ENCODE peak calls at places on chromosomes 4 and X, in ten cellular contexts. One of them, this sample, is unnamed. For H3K9me3 and H3K27me3, the result is how much of the 10 kb centered on the place peaks cover.

GRCh38 chrX:154016366-154017076 is 3.2 kb downstream of the IRAK1 start:
- DNase-seq in heart left ventricle: no peak
- DNase-seq in osteoblast: peak
- DNase-seq in CD8-positive, alpha-beta memory T cell: no peak
- DNase-seq in PC-9: no peak
- DNase-seq in prostate gland: no peak
- DNase-seq in PC-3: no peak
- DNase-seq in body of pancreas: no peak
- DNase-seq in right cardiac atrium: no peak
- DNase-seq in A673: no peak
- DNase-seq in this sample: no peak

GRCh38 chrX:40058719-40059118 is 39.0 kb downstream of the BCOR start:
- DNase-seq in heart left ventricle: no peak
- DNase-seq in osteoblast: no peak
- DNase-seq in CD8-positive, alpha-beta memory T cell: no peak
- DNase-seq in PC-9: no peak
- DNase-seq in prostate gland: no peak
- DNase-seq in PC-3: no peak
- DNase-seq in body of pancreas: peak
- DNase-seq in right cardiac atrium: no peak
- DNase-seq in A673: no peak
- DNase-seq in this sample: no peak

GRCh38 chr4:21680326-21680898 is 268.2 kb downstream of the KCNIP4 start:
- DNase-seq in heart left ventricle: no peak
- DNase-seq in osteoblast: no peak
- DNase-seq in CD8-positive, alpha-beta memory T cell: no peak
- DNase-seq in PC-9: no peak
- DNase-seq in prostate gland: no peak
- DNase-seq in PC-3: no peak
- DNase-seq in body of pancreas: no peak
- DNase-seq in right cardiac atrium: no peak
- DNase-seq in A673: no peak
- DNase-seq in this sample: no peak

GRCh38 chrX:37380920-37381319 is 31.8 kb downstream of the PRRG1 start:
- DNase-seq in heart left ventricle: no peak
- DNase-seq in osteoblast: no peak
- DNase-seq in CD8-positive, alpha-beta memory T cell: no peak
- DNase-seq in PC-9: peak
- DNase-seq in prostate gland: peak
- DNase-seq in PC-3: peak
- DNase-seq in body of pancreas: peak
- DNase-seq in right cardiac atrium: no peak
- DNase-seq in A673: no peak
- DNase-seq in this sample: no peak

GRCh38 chr4:174429701-174430100 is 92.6 kb downstream of the HPGD start:
- DNase-seq in heart left ventricle: no peak
- DNase-seq in osteoblast: no peak
- DNase-seq in CD8-positive, alpha-beta memory T cell: no peak
- DNase-seq in PC-9: no peak
- DNase-seq in prostate gland: no peak
- DNase-seq in PC-3: peak
- DNase-seq in body of pancreas: no peak
- DNase-seq in right cardiac atrium: no peak
- DNase-seq in A673: no peak
- DNase-seq in this sample: no peak

GRCh38 chr4:155208258-155209054 is at the start of gene NPY2R:
- DNase-seq in heart left ventricle: peak
- DNase-seq in osteoblast: peak
- DNase-seq in CD8-positive, alpha-beta memory T cell: no peak
- DNase-seq in PC-9: no peak
- DNase-seq in prostate gland: no peak
- DNase-seq in PC-3: peak
- DNase-seq in body of pancreas: no peak
- DNase-seq in right cardiac atrium: peak
- DNase-seq in A673: peak
- DNase-seq in this sample: no peak

GRCh38 chrX:50801135-50801534 is 12.9 kb downstream of the SHROOM4 start:
- DNase-seq in heart left ventricle: peak
- DNase-seq in osteoblast: no peak
- DNase-seq in CD8-positive, alpha-beta memory T cell: no peak
- DNase-seq in PC-9: no peak
- DNase-seq in prostate gland: peak
- DNase-seq in PC-3: no peak
- DNase-seq in body of pancreas: no peak
- DNase-seq in right cardiac atrium: no peak
- DNase-seq in A673: no peak
- DNase-seq in this sample: no peak

GRCh38 chr4:103424853-103425252 is 226.7 kb upstream of the CENPE start:
- DNase-seq in heart left ventricle: no peak
- DNase-seq in osteoblast: no peak
- DNase-seq in CD8-positive, alpha-beta memory T cell: no peak
- DNase-seq in PC-9: peak
- DNase-seq in prostate gland: peak
- DNase-seq in PC-3: peak
- DNase-seq in body of pancreas: peak
- DNase-seq in right cardiac atrium: no peak
- DNase-seq in A673: no peak
- DNase-seq in this sample: no peak

GRCh38 chrX:40420899-40421729 is 159.7 kb upstream of the ATP6AP2 start:
- DNase-seq in heart left ventricle: peak
- DNase-seq in osteoblast: no peak
- DNase-seq in CD8-positive, alpha-beta memory T cell: no peak
- DNase-seq in PC-9: no peak
- DNase-seq in prostate gland: no peak
- DNase-seq in PC-3: no peak
- DNase-seq in body of pancreas: no peak
- DNase-seq in right cardiac atrium: peak
- DNase-seq in A673: no peak
- DNase-seq in this sample: peak

GRCh38 chrX:75547783-75548182 is 24.9 kb upstream of the ZDHHC15 start:
- DNase-seq in heart left ventricle: peak
- DNase-seq in osteoblast: no peak
- DNase-seq in CD8-positive, alpha-beta memory T cell: no peak
- DNase-seq in PC-9: no peak
- DNase-seq in prostate gland: peak
- DNase-seq in PC-3: no peak
- DNase-seq in body of pancreas: peak
- DNase-seq in right cardiac atrium: peak
- DNase-seq in A673: no peak
- DNase-seq in this sample: no peak

GRCh38 chr4:138275946-138276621 is 33.9 kb upstream of the SLC7A11 start:
- DNase-seq in heart left ventricle: no peak
- DNase-seq in osteoblast: peak
- DNase-seq in CD8-positive, alpha-beta memory T cell: no peak
- DNase-seq in PC-9: peak
- DNase-seq in prostate gland: no peak
- DNase-seq in PC-3: peak
- DNase-seq in body of pancreas: no peak
- DNase-seq in right cardiac atrium: no peak
- DNase-seq in A673: no peak
- DNase-seq in this sample: peak

GRCh38 chrX:23311731-23312130 is 22.9 kb upstream of the PTCHD1 start:
- DNase-seq in heart left ventricle: no peak
- DNase-seq in osteoblast: no peak
- DNase-seq in CD8-positive, alpha-beta memory T cell: no peak
- DNase-seq in PC-9: no peak
- DNase-seq in prostate gland: no peak
- DNase-seq in PC-3: no peak
- DNase-seq in body of pancreas: no peak
- DNase-seq in right cardiac atrium: no peak
- DNase-seq in A673: no peak
- DNase-seq in this sample: no peak

GRCh38 chr4:110484767-110485166 is 8.8 kb downstream of the ENPEP start:
- DNase-seq in heart left ventricle: no peak
- DNase-seq in osteoblast: peak
- DNase-seq in CD8-positive, alpha-beta memory T cell: no peak
- DNase-seq in PC-9: peak
- DNase-seq in prostate gland: no peak
- DNase-seq in PC-3: peak
- DNase-seq in body of pancreas: no peak
- DNase-seq in right cardiac atrium: no peak
- DNase-seq in A673: peak
- DNase-seq in this sample: peak

GRCh38 chrX:123859409-123859827 is 435 bp upstream of the XIAP start:
- DNase-seq in heart left ventricle: no peak
- DNase-seq in osteoblast: peak
- DNase-seq in CD8-positive, alpha-beta memory T cell: peak
- DNase-seq in PC-9: no peak
- DNase-seq in prostate gland: peak
- DNase-seq in PC-3: peak
- DNase-seq in body of pancreas: no peak
- DNase-seq in right cardiac atrium: no peak
- DNase-seq in A673: peak
- DNase-seq in this sample: no peak

GRCh38 chr4:24970191-24970590 is 57.3 kb upstream of the CCDC149 start:
- DNase-seq in heart left ventricle: no peak
- DNase-seq in osteoblast: no peak
- DNase-seq in CD8-positive, alpha-beta memory T cell: no peak
- DNase-seq in PC-9: no peak
- DNase-seq in prostate gland: no peak
- DNase-seq in PC-3: no peak
- DNase-seq in body of pancreas: no peak
- DNase-seq in right cardiac atrium: no peak
- DNase-seq in A673: no peak
- DNase-seq in this sample: no peak
- H3K9me3 ChIP-seq in heart left ventricle: under half
- H3K9me3 ChIP-seq in osteoblast: under half
- H3K9me3 ChIP-seq in CD8-positive, alpha-beta memory T cell: under half
- H3K9me3 ChIP-seq in PC-9: under half
- H3K9me3 ChIP-seq in prostate gland: under half
- H3K9me3 ChIP-seq in PC-3: under half
- H3K9me3 ChIP-seq in body of pancreas: under half
- H3K9me3 ChIP-seq in right cardiac atrium: under half
- H3K9me3 ChIP-seq in A673: under half
- H3K9me3 ChIP-seq in this sample: under half

DNA sequence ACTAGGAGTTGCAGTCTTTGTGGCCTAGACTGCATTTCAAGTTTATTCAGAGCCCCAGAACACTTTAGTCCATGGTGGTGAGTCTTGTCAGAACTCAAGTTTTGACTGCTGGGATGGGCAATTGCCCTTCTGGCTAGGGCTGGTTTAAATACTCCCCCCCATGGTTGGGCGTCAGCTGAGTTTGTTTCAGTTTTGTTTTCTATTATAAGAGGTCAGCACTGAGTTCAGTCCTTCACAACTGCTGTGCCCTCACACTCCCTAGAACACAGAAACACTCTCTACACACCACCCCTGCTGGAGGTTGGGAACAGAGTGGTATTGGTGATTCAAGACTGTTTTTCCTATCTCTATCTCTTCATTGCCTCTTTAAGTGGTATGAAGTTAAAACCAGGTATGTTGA is 217.0 kb downstream of the GUCY2F start:
- DNase-seq in heart left ventricle: no peak
- DNase-seq in osteoblast: no peak
- DNase-seq in CD8-positive, alpha-beta memory T cell: no peak
- DNase-seq in PC-9: no peak
- DNase-seq in prostate gland: no peak
- DNase-seq in PC-3: no peak
- DNase-seq in body of pancreas: no peak
- DNase-seq in right cardiac atrium: no peak
- DNase-seq in A673: no peak
- DNase-seq in this sample: no peak
- H3K27me3 ChIP-seq in heart left ventricle: under half
- H3K27me3 ChIP-seq in osteoblast: under half
- H3K27me3 ChIP-seq in CD8-positive, alpha-beta memory T cell: under half
- H3K27me3 ChIP-seq in PC-9: under half
- H3K27me3 ChIP-seq in prostate gland: under half
- H3K27me3 ChIP-seq in PC-3: under half
- H3K27me3 ChIP-seq in body of pancreas: under half
- H3K27me3 ChIP-seq in right cardiac atrium: under half
- H3K27me3 ChIP-seq in A673: under half
- H3K27me3 ChIP-seq in this sample: under half

DNA sequence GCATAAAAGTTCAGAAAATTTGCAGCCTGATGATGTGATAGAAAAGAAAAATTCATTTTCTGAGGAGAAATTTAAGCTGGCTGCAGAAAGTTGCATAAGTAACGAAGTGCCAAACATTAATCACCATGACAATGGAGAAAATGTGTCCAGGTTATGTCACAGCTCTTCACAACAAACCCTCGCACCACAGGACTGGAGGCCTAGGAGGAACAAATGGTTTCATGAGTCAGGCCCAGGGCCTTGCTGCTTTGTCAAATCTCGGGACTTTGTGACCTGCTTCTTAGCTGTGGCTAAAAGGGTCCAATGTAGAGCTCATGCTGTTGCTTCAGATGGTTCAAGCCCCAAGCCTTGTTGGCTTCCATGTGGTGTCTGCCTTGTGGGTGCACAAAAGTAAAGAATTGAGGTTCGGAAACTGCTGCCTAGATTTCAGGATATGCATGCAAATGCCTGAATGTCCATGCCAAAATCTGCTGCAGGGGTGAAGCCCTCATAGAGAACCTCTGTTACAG is 527.4 kb downstream of the SH3BGRL start:
- DNase-seq in heart left ventricle: no peak
- DNase-seq in osteoblast: no peak
- DNase-seq in CD8-positive, alpha-beta memory T cell: no peak
- DNase-seq in PC-9: no peak
- DNase-seq in prostate gland: no peak
- DNase-seq in PC-3: no peak
- DNase-seq in body of pancreas: no peak
- DNase-seq in right cardiac atrium: no peak
- DNase-seq in A673: no peak
- DNase-seq in this sample: no peak
- H3K9me3 ChIP-seq in heart left ventricle: under half
- H3K9me3 ChIP-seq in osteoblast: under half
- H3K9me3 ChIP-seq in CD8-positive, alpha-beta memory T cell: under half
- H3K9me3 ChIP-seq in PC-9: under half
- H3K9me3 ChIP-seq in prostate gland: under half
- H3K9me3 ChIP-seq in PC-3: under half
- H3K9me3 ChIP-seq in body of pancreas: under half
- H3K9me3 ChIP-seq in right cardiac atrium: under half
- H3K9me3 ChIP-seq in A673: under half
- H3K9me3 ChIP-seq in this sample: under half

GRCh38 chrX:133495464-133496391 is 80.4 kb upstream of the GPC4 start:
- DNase-seq in heart left ventricle: peak
- DNase-seq in osteoblast: no peak
- DNase-seq in CD8-positive, alpha-beta memory T cell: no peak
- DNase-seq in PC-9: no peak
- DNase-seq in prostate gland: peak
- DNase-seq in PC-3: no peak
- DNase-seq in body of pancreas: peak
- DNase-seq in right cardiac atrium: peak
- DNase-seq in A673: no peak
- DNase-seq in this sample: peak

GRCh38 chrX:133493366-133493765 is 78.1 kb upstream of the GPC4 start:
- DNase-seq in heart left ventricle: no peak
- DNase-seq in osteoblast: no peak
- DNase-seq in CD8-positive, alpha-beta memory T cell: no peak
- DNase-seq in PC-9: peak
- DNase-seq in prostate gland: no peak
- DNase-seq in PC-3: no peak
- DNase-seq in body of pancreas: no peak
- DNase-seq in right cardiac atrium: no peak
- DNase-seq in A673: no peak
- DNase-seq in this sample: no peak

DNA sequence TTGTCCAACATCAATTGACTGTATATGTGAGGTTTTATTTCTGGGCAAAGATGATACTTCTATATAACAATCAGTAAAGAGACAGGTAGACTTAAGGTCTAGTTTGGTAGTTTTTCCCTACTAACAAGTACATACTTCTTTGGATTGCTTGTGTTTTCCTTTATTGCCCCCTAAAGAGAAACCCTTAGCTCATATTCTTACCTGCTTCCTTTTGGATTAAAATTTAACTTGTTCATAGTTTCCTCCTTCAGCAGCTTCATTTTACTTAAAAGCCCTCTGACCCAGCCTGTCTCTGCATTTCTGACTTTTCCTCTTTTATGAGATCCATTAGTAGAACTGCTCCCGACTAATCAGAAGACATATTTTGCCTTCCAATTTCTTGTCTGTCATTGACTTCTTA is 75.7 kb upstream of the GPC4 start:
- DNase-seq in heart left ventricle: no peak
- DNase-seq in osteoblast: no peak
- DNase-seq in CD8-positive, alpha-beta memory T cell: no peak
- DNase-seq in PC-9: no peak
- DNase-seq in prostate gland: no peak
- DNase-seq in PC-3: no peak
- DNase-seq in body of pancreas: no peak
- DNase-seq in right cardiac atrium: no peak
- DNase-seq in A673: no peak
- DNase-seq in this sample: no peak
- H3K27me3 ChIP-seq in heart left ventricle: under half
- H3K27me3 ChIP-seq in osteoblast: under half
- H3K27me3 ChIP-seq in CD8-positive, alpha-beta memory T cell: under half
- H3K27me3 ChIP-seq in PC-9: under half
- H3K27me3 ChIP-seq in prostate gland: under half
- H3K27me3 ChIP-seq in PC-3: under half
- H3K27me3 ChIP-seq in body of pancreas: under half
- H3K27me3 ChIP-seq in right cardiac atrium: under half
- H3K27me3 ChIP-seq in A673: under half
- H3K27me3 ChIP-seq in this sample: under half